ENCODE peak calls at places on chromosomes 16 and 17, in five cellular contexts. B, S, W, T and P are unnamed samples.

GRCh38 chr17:49851387-49852291 is 3.8 kb upstream of the TAC4 start:
- DNase-seq in B (peak; percentile 75), S (peak; percentile 59), W (peak; percentile 27), T (peak; percentile 75), P (no peak)

GRCh38 chr17:56502120-56502519 is 91.4 kb upstream of the NOG start:
- DNase-seq in B (no peak), S (no peak), W (no peak), T (no peak), P (no peak)

GRCh38 chr17:59332890-59333377 is 1.5 kb downstream of the YPEL2 start:
- DNase-seq in B (peak; percentile 20), S (no peak), W (no peak), T (peak; percentile 33), P (peak; percentile 29)

GRCh38 chr17:79803997-79804855 is 7.3 kb upstream of the CBX8 start:
- DNase-seq in B (no peak), S (no peak), W (no peak), T (no peak), P (no peak)

GRCh38 chr17:59427996-59428395 is 96.5 kb downstream of the YPEL2 start:
- DNase-seq in B (peak; percentile 27), S (no peak), W (no peak), T (no peak), P (no peak)

GRCh38 chr16:50567651-50568050 is 19.5 kb downstream of the NKD1 start:
- DNase-seq in B (no peak), S (no peak), W (no peak), T (no peak), P (no peak)

GRCh38 chr17:44971776-44972483 is 3.8 kb upstream of the C1QL1 start:
- DNase-seq in B (peak; percentile 80), S (no peak), W (no peak), T (no peak), P (peak; percentile 73)

GRCh38 chr16:29852654-29853053 is 10.4 kb downstream of the CDIPT start:
- DNase-seq in B (no peak), S (no peak), W (no peak), T (no peak), P (peak; percentile 13)

GRCh38 chr16:15038689-15039088 is 17.2 kb downstream of the NTAN1 start:
- DNase-seq in B (no peak), S (no peak), W (no peak), T (no peak), P (no peak)

GRCh38 chr17:4565209-4566141 is 5.1 kb upstream of the GGT6 start:
- DNase-seq in B (peak; percentile 91), S (no peak), W (no peak), T (peak; percentile 72), P (peak; percentile 92)

GRCh38 chr16:27181020-27181419 is 22.3 kb upstream of the KDM8 start:
- DNase-seq in B (no peak), S (no peak), W (no peak), T (no peak), P (no peak)

GRCh38 chr17:66957343-66957742 is 7.2 kb upstream of the CACNG4 start:
- DNase-seq in B (no peak), S (no peak), W (no peak), T (no peak), P (no peak)

GRCh38 chr17:42571435-42572225 is 4.7 kb downstream of the MLX start:
- DNase-seq in B (no peak), S (no peak), W (no peak), T (peak; percentile 84), P (no peak)

GRCh38 chr16:48434653-48435318 is 49.6 kb upstream of the SIAH1 start:
- DNase-seq in B (no peak), S (no peak), W (no peak), T (no peak), P (no peak)